ENCODE peak calls at places on chromosome 21, in ten cellular contexts. B is AG10803; T is activated CD8-positive, alpha-beta T cell treated with anti-CD3 and anti-CD28 coated beads for 36 hours; E is psoas muscle; R is left lung; H is nephron progenitor cell; M is foreskin fibroblast; L is choroid plexus epithelial cell; D is fibroblast of pulmonary artery; S is endothelial cell of umbilical vein. J is an unnamed sample.

GRCh38 chr21:37424987-37425386 is 58.4 kb downstream of the DYRK1A start:
- DNase-seq in H (no peak), L (no peak), B (no peak), S (peak), T (no peak), M (no peak), D (no peak), E (no peak), R (no peak), J (no peak)

GRCh38 chr21:16841917-16842316 is 670.9 kb upstream of the CXADR start:
- DNase-seq in B (no peak), S (no peak), T (no peak), E (no peak), D (no peak), R (no peak), H (no peak), L (no peak), M (no peak), J (no peak)

GRCh38 chr21:45516671-45517151 is 25.5 kb downstream of the SLC19A1 start:
- DNase-seq in H (no peak), D (no peak), M (no peak), B (no peak), S (no peak), L (no peak), T (no peak), R (peak), E (peak), J (peak)

GRCh38 chr21:43892984-43893535 is 28.0 kb downstream of the AGPAT3 start:
- DNase-seq in M (no peak), E (no peak), S (no peak), D (no peak), R (no peak), B (no peak), L (no peak), H (no peak), T (no peak), J (no peak)

GRCh38 chr21:26148071-26148470 is 22.5 kb downstream of the APP start:
- DNase-seq in H (peak), M (no peak), R (peak), S (peak), E (no peak), D (peak), L (peak), T (no peak), B (peak), J (no peak)

GRCh38 chr21:45531393-45532215 is 10.6 kb downstream of the SLC19A1 start:
- DNase-seq in D (no peak), L (no peak), E (peak), H (peak), M (no peak), B (no peak), S (no peak), T (no peak), R (peak), J (peak)

GRCh38 chr21:38468989-38469388 is 29.3 kb downstream of the ERG start:
- DNase-seq in B (peak), R (no peak), E (no peak), D (no peak), H (no peak), M (no peak), L (no peak), T (no peak), S (no peak), J (no peak)

GRCh38 chr21:38289697-38290096 is 32.9 kb downstream of the KCNJ15 start:
- DNase-seq in R (no peak), B (peak), S (peak), M (peak), E (no peak), T (no peak), H (no peak), D (peak), L (peak), J (no peak)

GRCh38 chr21:25639922-25640670 is 1.0 kb downstream of the JAM2 start:
- DNase-seq in D (no peak), S (peak), T (peak), M (no peak), B (no peak), E (peak), H (peak), L (no peak), R (peak), J (no peak)

GRCh38 chr21:39000496-39000895 is 182.8 kb downstream of the PSMG1 start:
- DNase-seq in H (no peak), R (no peak), M (no peak), D (peak), T (peak), L (no peak), B (no peak), S (peak), E (no peak), J (no peak)

GRCh38 chr21:20822559-20823133 is 175.6 kb upstream of the NCAM2 start:
- DNase-seq in B (no peak), T (no peak), D (no peak), S (no peak), L (peak), M (no peak), R (no peak), E (no peak), H (no peak), J (no peak)

GRCh38 chr21:31576428-31576827 is 83.1 kb upstream of the SOD1 start:
- DNase-seq in R (no peak), T (no peak), L (peak), B (no peak), H (no peak), M (no peak), D (peak), E (no peak), S (no peak), J (no peak)

GRCh38 chr21:31577280-31577679 is 82.2 kb upstream of the SOD1 start:
- DNase-seq in S (no peak), B (no peak), E (no peak), T (no peak), H (no peak), D (peak), L (no peak), M (no peak), R (no peak), J (no peak)

GRCh38 chr21:31586118-31586517 is 73.4 kb upstream of the SOD1 start:
- DNase-seq in S (no peak), E (no peak), B (no peak), H (no peak), M (no peak), L (no peak), R (no peak), T (no peak), D (no peak), J (no peak)

GRCh38 chr21:31580866-31581276 is 78.6 kb upstream of the SOD1 start:
- DNase-seq in H (peak), B (peak), R (no peak), L (peak), S (peak), D (peak), M (peak), T (peak), E (peak), J (no peak)
- TF ChIP-seq CTCF in H (peak), B (peak), R (peak), L (peak), S (peak), D (peak), M (peak), T (peak), E (peak), J (peak)

GRCh38 chr21:36104306-36105300 is 30.3 kb upstream of the CBR3 start:
- DNase-seq in M (no peak), L (peak), B (peak), D (peak), E (peak), S (peak), H (peak), R (no peak), T (peak), J (no peak)
- TF ChIP-seq CTCF in M (peak), L (peak), B (peak), D (peak), E (peak), S (peak), H (peak), R (peak), T (peak), J (peak)

GRCh38 chr21:31604591-31605190 is 54.8 kb upstream of the SOD1 start:
- DNase-seq in E (peak), L (peak), S (peak), B (peak), T (peak), M (peak), H (peak), R (peak), D (peak), J (no peak)
- TF ChIP-seq CTCF in E (peak), L (peak), S (peak), B (peak), T (peak), M (peak), H (peak), R (peak), D (peak), J (peak)

GRCh38 chr21:46635324-46636180 is at the start of gene PRMT2:
- DNase-seq in M (peak), E (peak), R (peak), L (peak), D (peak), S (peak), T (peak), B (peak), H (peak), J (peak)

GRCh38 chr21:46633561-46633960 is 1.9 kb upstream of the PRMT2 start:
- DNase-seq in E (no peak), M (no peak), L (no peak), R (no peak), T (peak), B (no peak), S (no peak), D (no peak), H (no peak), J (no peak)

GRCh38 chr21:46634427-46634826 is 1.0 kb upstream of the PRMT2 start:
- DNase-seq in D (no peak), H (no peak), B (no peak), E (no peak), M (no peak), S (no peak), R (no peak), L (no peak), T (peak), J (no peak)

GRCh38 chr21:46636181-46636512 is 673 bp downstream of the PRMT2 start:
- DNase-seq in B (no peak), L (no peak), S (no peak), E (no peak), D (no peak), H (no peak), R (no peak), T (no peak), M (no peak), J (no peak)

DNA sequence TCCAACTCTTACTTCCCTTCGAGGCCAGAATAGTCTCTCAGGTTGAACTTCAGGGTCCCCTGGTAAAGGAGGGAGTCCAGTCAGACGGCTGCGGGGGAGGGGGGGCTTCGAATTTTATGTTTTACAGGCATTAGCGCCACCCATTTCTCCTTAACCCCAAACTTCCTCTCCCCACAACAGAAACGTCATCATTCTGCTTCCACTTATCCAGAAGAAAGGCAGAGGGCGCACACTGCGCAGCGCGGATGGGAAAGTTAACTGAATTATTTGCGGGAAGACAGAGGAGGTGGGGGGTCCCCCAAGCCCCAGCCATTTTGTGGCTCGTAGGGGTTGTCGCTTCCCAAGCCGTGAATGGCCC is 529 bp upstream of the PRMT2 start:
- DNase-seq in D (peak), T (peak), S (peak), H (no peak), E (no peak), L (peak), R (no peak), M (peak), B (peak), J (no peak)
- TF ChIP-seq CTCF in D (peak), T (no peak), S (peak), H (no peak), E (peak), L (peak), R (no peak), M (peak), B (peak), J (peak)

DNA sequence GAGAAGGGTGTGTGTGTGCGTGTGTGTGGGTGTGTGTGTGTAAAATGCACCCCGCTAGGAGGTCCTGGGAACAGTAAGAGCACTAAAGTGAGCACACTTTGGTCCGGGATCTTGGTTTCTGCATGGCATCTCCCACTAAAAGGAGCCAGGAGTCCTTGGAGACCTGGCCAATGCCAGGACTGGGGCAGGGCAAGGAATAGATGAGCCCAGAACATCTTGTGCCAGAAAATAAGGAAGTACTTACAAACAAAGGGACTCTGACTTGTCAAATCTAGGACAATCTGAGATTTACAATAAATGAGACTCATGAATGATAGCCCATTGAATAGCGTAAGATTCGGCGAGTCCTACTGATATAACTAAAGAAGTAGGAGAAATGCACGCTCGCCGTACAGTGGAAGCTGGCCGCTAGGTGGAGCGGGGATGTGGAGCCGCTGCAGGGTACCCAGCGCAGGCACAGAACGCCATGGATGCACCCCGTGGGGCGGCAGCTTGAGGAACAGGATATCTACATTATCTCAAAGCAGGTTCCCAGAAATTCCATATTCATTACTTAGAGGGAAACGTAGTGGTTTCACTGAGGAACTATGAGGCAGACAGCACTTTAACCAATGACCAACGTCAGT is 7.1 kb downstream of the SLC37A1 start:
- DNase-seq in L (peak), B (no peak), T (no peak), H (peak), E (no peak), M (no peak), D (peak), S (no peak), R (peak), J (no peak)
- TF ChIP-seq CTCF in L (peak), B (no peak), T (no peak), H (peak), E (no peak), M (no peak), D (peak), S (no peak), R (no peak), J (peak)

DNA sequence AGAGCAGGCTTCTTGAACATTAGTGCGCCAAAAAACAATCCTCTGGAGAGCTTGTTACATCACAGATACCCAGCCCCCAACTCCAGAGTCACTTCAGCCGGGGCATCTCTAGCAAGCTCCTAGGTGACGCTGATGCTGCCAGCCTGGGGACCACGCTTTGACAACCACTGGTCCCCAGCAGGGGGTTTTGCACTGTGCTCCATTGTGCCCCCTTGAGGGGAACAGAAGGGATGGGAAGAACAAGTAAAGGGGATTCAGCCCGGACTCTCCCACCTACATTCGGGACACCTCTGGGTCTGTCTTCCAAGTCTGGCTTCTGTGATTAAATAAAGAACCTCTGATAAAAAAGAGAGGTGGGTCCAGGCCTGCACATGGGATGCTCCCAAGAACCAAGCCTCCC is 60.4 kb downstream of the ATP5PO start:
- DNase-seq in S (no peak), E (no peak), L (no peak), H (no peak), D (no peak), M (no peak), B (no peak), R (no peak), T (no peak), J (peak)
- TF ChIP-seq CTCF in S (no peak), E (no peak), L (peak), H (no peak), D (peak), M (no peak), B (no peak), R (no peak), T (no peak), J (no peak)

GRCh38 chr21:27466175-27466574 is 499.3 kb upstream of the ADAMTS5 start:
- DNase-seq in M (no peak), L (peak), T (no peak), S (no peak), B (no peak), E (no peak), D (no peak), H (no peak), R (no peak), J (no peak)
- TF ChIP-seq CTCF in M (no peak), L (peak), T (no peak), S (no peak), B (no peak), E (no peak), D (peak), H (no peak), R (no peak), J (peak)

GRCh38 chr21:19607983-19608668 is 1204.5 kb upstream of the TMPRSS15 start:
- DNase-seq in B (no peak), S (no peak), D (peak), T (no peak), L (peak), E (no peak), R (no peak), M (no peak), H (no peak), J (no peak)
- TF ChIP-seq CTCF in B (no peak), S (no peak), D (no peak), T (no peak), L (peak), E (no peak), R (no peak), M (no peak), H (no peak), J (peak)

GRCh38 chr21:23936224-23936623 is 1671.1 kb downstream of the MRPL39 start:
- DNase-seq in T (peak), H (no peak), S (peak), M (no peak), D (peak), L (peak), B (no peak), R (no peak), E (no peak), J (no peak)
- TF ChIP-seq CTCF in T (peak), H (peak), S (peak), M (no peak), D (peak), L (peak), B (no peak), R (peak), E (peak), J (peak)

J was measured in chondrocyte.